ENCODE peak calls at places on chromosomes 5 and 9, in six cellular contexts. P is neural progenitor cell, A is HepG2, K is K562, I is mesendoderm, H is IMR-90. Q is an unnamed sample. For H3K36me3, the result is how much of the 10 kb centered on the place peaks cover.

GRCh38 chr5:88660326-88660946 is 222.5 kb downstream of the MEF2C start:
- DNase-seq in P (peak), A (no peak), H (peak), I (peak), K (no peak), Q (peak)

GRCh38 chr5:6436715-6437340 is 11.8 kb upstream of the UBE2QL1 start:
- DNase-seq in H (no peak), P (no peak), I (peak), K (no peak), A (no peak), Q (no peak)

GRCh38 chr5:132961887-132962286 is 1.5 kb downstream of the AFF4 start:
- DNase-seq in I (no peak), K (peak), H (peak), A (no peak), P (no peak), Q (peak)

GRCh38 chr5:134503088-134503936 is 22.2 kb upstream of the JADE2 start:
- DNase-seq in P (no peak), I (peak), K (peak), H (peak), A (peak), Q (peak)

GRCh38 chr5:138870611-138871010 is 4.5 kb downstream of the LRRTM2 start:
- DNase-seq in I (peak), P (peak), A (no peak), K (no peak), H (no peak), Q (peak)

GRCh38 chr5:142641681-142642080 is 44.2 kb downstream of the FGF1 start:
- DNase-seq in P (no peak), A (no peak), I (no peak), H (peak), K (no peak), Q (no peak)

GRCh38 chr5:89520771-89521170 is 637.8 kb upstream of the MEF2C start:
- DNase-seq in P (no peak), K (no peak), I (no peak), H (no peak), A (no peak), Q (peak)

GRCh38 chr9:104864675-104865104 is 63.3 kb downstream of the ABCA1 start:
- DNase-seq in A (no peak), P (no peak), H (peak), I (no peak), K (no peak), Q (peak)

GRCh38 chr9:112166176-112167140 is 8.6 kb downstream of the SUSD1 start:
- DNase-seq in H (peak), P (peak), I (peak), A (peak), K (peak), Q (peak)

GRCh38 chr9:87320485-87320884 is 177.2 kb upstream of the DAPK1 start:
- DNase-seq in P (no peak), I (no peak), H (no peak), A (no peak), K (no peak), Q (no peak)

GRCh38 chr5:112848116-112848811 is 12.8 kb upstream of the SRP19 start:
- DNase-seq in I (peak), P (peak), H (peak), A (peak), K (peak), Q (peak)

GRCh38 chr9:136438548-136438908 is 1.1 kb downstream of the INPP5E start:
- DNase-seq in A (no peak), K (peak), I (peak), P (peak), H (peak), Q (peak)

GRCh38 chr5:616342-617039 is 4.4 kb downstream of the CEP72 start:
- DNase-seq in H (no peak), P (no peak), K (no peak), A (no peak), I (peak), Q (no peak)

GRCh38 chr9:16321461-16322119 is 548.9 kb downstream of the BNC2 start:
- DNase-seq in H (peak), P (peak), A (no peak), K (no peak), I (no peak), Q (peak)

GRCh38 chr5:117376748-117377147 is 802.1 kb upstream of the SEMA6A start:
- DNase-seq in H (no peak), A (no peak), I (no peak), P (no peak), K (no peak), Q (no peak)

GRCh38 chr5:110623875-110624274 is 102.6 kb downstream of the TMEM232 start:
- DNase-seq in H (peak), I (peak), P (no peak), A (no peak), K (no peak), Q (peak)

GRCh38 chr5:54701179-54701578 is 183.6 kb downstream of the SNX18 start:
- DNase-seq in A (no peak), I (peak), H (peak), P (no peak), K (no peak), Q (peak)

GRCh38 chr5:141431286-141431685 is 979 bp downstream of the PCDHGA12 start:
- DNase-seq in K (no peak), P (no peak), H (no peak), A (no peak), I (no peak), Q (peak)

GRCh38 chr5:141427783-141428426 is 2.4 kb upstream of the PCDHGA12 start:
- DNase-seq in P (no peak), H (no peak), A (no peak), K (no peak), I (no peak), Q (no peak)

GRCh38 chr5:141434006-141434405 is 3.7 kb downstream of the PCDHGA12 start:
- DNase-seq in H (peak), K (no peak), A (no peak), P (no peak), I (no peak), Q (peak)

GRCh38 chr5:141430332-141431113 is at the start of gene PCDHGA12:
- DNase-seq in A (peak), H (peak), P (no peak), I (no peak), K (peak), Q (peak)
- H3K4me2 ChIP-seq in A (no peak), H (peak), P (no peak), I (no peak), K (no peak), Q (peak)

DNA sequence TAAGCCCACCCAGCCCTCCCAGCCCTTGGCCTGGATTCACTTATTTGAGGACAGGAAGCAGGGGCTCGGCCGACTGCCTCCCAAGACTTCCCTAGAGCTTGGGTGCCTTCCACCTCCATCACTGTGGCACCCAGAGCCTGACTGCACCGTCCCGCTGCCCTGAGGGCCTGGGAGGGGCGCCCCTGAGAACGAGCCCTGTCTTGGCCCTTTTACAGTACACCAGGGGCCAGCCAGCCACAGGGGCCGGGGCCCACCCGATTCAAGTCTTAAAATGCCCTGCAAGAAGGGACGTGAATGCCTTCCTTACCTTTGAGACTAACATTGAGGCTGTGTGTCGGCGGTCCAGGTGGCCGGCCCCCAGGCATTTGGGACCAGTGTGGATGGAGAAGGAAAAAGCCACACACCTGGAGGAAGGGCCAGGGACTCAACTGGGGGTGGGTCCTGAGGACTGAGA is 16.9 kb downstream of the FAM78A start:
- DNase-seq in A (no peak), K (peak), H (no peak), I (no peak), P (no peak), Q (no peak)
- H3K36me3 ChIP-seq in A (under half), K (half or more), H (under half), I (under half), P (under half), Q (under half)

DNA sequence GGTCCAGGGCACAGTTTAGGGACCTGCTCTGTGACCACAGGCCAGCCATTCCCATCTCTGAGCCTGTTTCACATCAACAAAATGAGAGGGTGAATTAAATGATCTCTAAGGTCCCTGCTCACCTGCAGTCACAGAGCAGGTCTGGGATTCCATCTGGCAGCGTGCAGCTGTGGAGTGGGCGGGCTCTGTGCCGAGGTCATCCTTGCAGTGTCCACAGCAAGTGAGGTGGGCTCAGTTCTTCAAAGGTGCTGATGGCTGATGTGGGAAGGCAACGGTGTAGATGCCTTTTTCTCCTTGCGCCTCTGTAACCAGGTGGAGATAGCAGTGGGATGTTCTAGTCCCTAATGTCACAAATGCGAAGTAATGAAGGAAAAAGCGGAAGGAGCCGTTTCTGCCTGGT is 11.9 kb downstream of the OR2V1 start:
- DNase-seq in I (no peak), K (no peak), A (no peak), H (no peak), P (no peak), Q (no peak)
- H3K4me3 ChIP-seq in I (no peak), K (no peak), A (no peak), H (no peak), P (no peak), Q (no peak)

GRCh38 chr9:134262035-134262434 is 64.2 kb upstream of the RXRA start:
- DNase-seq in I (no peak), K (no peak), H (no peak), A (no peak), P (no peak), Q (no peak)
- H3K4me2 ChIP-seq in I (no peak), K (no peak), H (no peak), A (no peak), P (no peak), Q (no peak)

GRCh38 chr9:114181583-114182409 is 26.5 kb downstream of the COL27A1 start:
- DNase-seq in P (no peak), I (no peak), K (no peak), A (no peak), H (peak), Q (peak)
- H3K36me3 ChIP-seq in P (under half), I (under half), K (under half), A (half or more), H (under half), Q (under half)

Q was measured in fibroblast of lung.